ENCODE peak calls at places on chromosomes 5 and 9, in four cellular contexts. S, M, X and H are unnamed samples.

GRCh38 chr9:69627301-69627700 is 44.9 kb downstream of the APBA1 start:
- DNase-seq in S (no peak), M (no peak), X (no peak), H (no peak)

GRCh38 chr5:75045071-75045470 is 7.3 kb downstream of the GCNT4 start:
- DNase-seq in S (no peak), M (no peak), X (no peak), H (no peak)

GRCh38 chr5:132504746-132505145 is 14.2 kb upstream of the IRF1 start:
- DNase-seq in S (no peak), M (no peak), X (no peak), H (no peak)

GRCh38 chr9:122941560-122942234 is 877 bp downstream of the RABGAP1 start:
- DNase-seq in S (no peak), M (no peak), X (no peak), H (no peak)

GRCh38 chr9:134236935-134237629 is 72.7 kb upstream of the RNU6ATAC start:
- DNase-seq in S (no peak), M (no peak), X (no peak), H (no peak)

GRCh38 chr5:72818866-72819534 is 2.5 kb downstream of the TNPO1 start:
- DNase-seq in S (peak; percentile 47), M (peak; percentile 14), X (peak; percentile 74), H (peak; percentile 42)

GRCh38 chr9:77707696-77708095 is 59.6 kb upstream of the GNA14 start:
- DNase-seq in S (no peak), M (no peak), X (peak; percentile 80), H (no peak)

GRCh38 chr9:700365-701282 is 140.9 kb upstream of the DMRT1 start:
- DNase-seq in S (no peak), M (no peak), X (no peak), H (no peak)

GRCh38 chr9:75001719-75002421 is 26.2 kb downstream of the CARNMT1 start:
- DNase-seq in S (peak; percentile 44), M (no peak), X (no peak), H (no peak)

GRCh38 chr5:98206566-98206965 is 566.9 kb upstream of the RGMB start:
- DNase-seq in S (no peak), M (no peak), X (no peak), H (no peak)

GRCh38 chr5:56607551-56607950 is 207.8 kb upstream of the MAP3K1 start:
- DNase-seq in S (no peak), M (no peak), X (no peak), H (no peak)

GRCh38 chr5:14505310-14506140 is 76.1 kb upstream of the OTULINL start:
- DNase-seq in S (no peak), M (no peak), X (no peak), H (no peak)

GRCh38 chr5:151772029-151772867 is 494 bp downstream of the G3BP1 start:
- DNase-seq in S (no peak), M (peak; percentile 10), X (peak; percentile 53), H (peak; percentile 31)